ENCODE peak calls at places on chromosomes 3 and 15, in five cellular contexts. O is effector CD4-positive, alpha-beta T cell; M is SJSA1; X is globus pallidus; D is testis. I is an unnamed sample.

GRCh38 chr15:84871428-84871985 is 13.0 kb upstream of the SLC28A1 start:
- DNase-seq in O (no peak), M (no peak), X (no peak), D (no peak), I (no peak)

GRCh38 chr15:96720251-96720650 is 389.8 kb downstream of the NR2F2 start:
- DNase-seq in O (no peak), M (no peak), X (no peak), D (no peak), I (no peak)

GRCh38 chr3:46929324-46929723 is 47.2 kb downstream of the CCDC12 start:
- DNase-seq in O (no peak), M (no peak), X (no peak), D (no peak), I (peak)

GRCh38 chr3:133418361-133418760 is 18.5 kb downstream of the BFSP2 start:
- DNase-seq in O (no peak), M (no peak), X (no peak), D (no peak), I (no peak)

GRCh38 chr3:170359178-170359704 is 1.7 kb downstream of the SKIL start:
- DNase-seq in O (no peak), M (no peak), X (no peak), D (no peak), I (no peak)

GRCh38 chr3:71380096-71380495 is 203.4 kb downstream of the FOXP1 start:
- DNase-seq in O (no peak), M (no peak), X (no peak), D (no peak), I (no peak)

GRCh38 chr3:110900583-110900982 is 171.0 kb upstream of the NECTIN3 start:
- DNase-seq in O (no peak), M (no peak), X (no peak), D (no peak), I (no peak)

GRCh38 chr3:141050913-141051632 is at the start of gene SPSB4:
- DNase-seq in O (no peak), M (peak), X (no peak), D (peak), I (no peak)

GRCh38 chr15:51814616-51815015 is 14.8 kb upstream of the TMOD3 start:
- DNase-seq in O (no peak), M (no peak), X (no peak), D (no peak), I (no peak)

GRCh38 chr3:194176274-194176991 is 40.5 kb downstream of the HES1 start:
- DNase-seq in O (no peak), M (peak), X (no peak), D (no peak), I (no peak)

GRCh38 chr3:169772530-169772950 is 656 bp upstream of the MYNN start:
- DNase-seq in O (no peak), M (peak), X (peak), D (peak), I (no peak)

GRCh38 chr3:192063570-192063969 is 602.6 kb downstream of the PYDC2 start:
- DNase-seq in O (no peak), M (no peak), X (no peak), D (peak), I (no peak)

GRCh38 chr15:39497759-39498565 is 82.9 kb upstream of the THBS1 start:
- DNase-seq in O (no peak), M (no peak), X (no peak), D (no peak), I (no peak)

GRCh38 chr3:19940643-19941042 is 6.3 kb upstream of the RAB5A start:
- DNase-seq in O (no peak), M (no peak), X (no peak), D (no peak), I (no peak)

GRCh38 chr3:31345581-31345980 is 187.1 kb upstream of the STT3B start:
- DNase-seq in O (no peak), M (no peak), X (no peak), D (no peak), I (no peak)

GRCh38 chr3:142022381-142022780 is 127.0 kb downstream of the TFDP2 start:
- DNase-seq in O (no peak), M (no peak), X (no peak), D (no peak), I (no peak)

GRCh38 chr3:48548731-48549705 is 7.6 kb downstream of the PFKFB4 start:
- DNase-seq in O (peak), M (peak), X (peak), D (peak), I (peak)

GRCh38 chr3:44000586-44000985 is 241.1 kb upstream of the TOPAZ1 start:
- DNase-seq in O (no peak), M (no peak), X (no peak), D (no peak), I (no peak)

GRCh38 chr3:126124896-126125295 is 41.0 kb upstream of the SLC41A3 start:
- DNase-seq in O (no peak), M (peak), X (no peak), D (no peak), I (peak)

GRCh38 chr15:63510548-63510940 is 6.2 kb downstream of the USP3 start:
- DNase-seq in O (no peak), M (no peak), X (no peak), D (no peak), I (no peak)

GRCh38 chr15:75025102-75025501 is 1.7 kb downstream of the PPCDC start:
- DNase-seq in O (no peak), M (no peak), X (peak), D (no peak), I (no peak)

GRCh38 chr3:141114816-141115458 is 63.8 kb downstream of the SPSB4 start:
- DNase-seq in O (no peak), M (no peak), X (no peak), D (peak), I (no peak)

GRCh38 chr15:52288051-52288942 is 7.3 kb downstream of the MYO5C start:
- DNase-seq in O (no peak), M (peak), X (no peak), D (peak), I (no peak)

GRCh38 chr3:71402872-71403271 is 180.7 kb downstream of the FOXP1 start:
- DNase-seq in O (no peak), M (no peak), X (no peak), D (no peak), I (no peak)

GRCh38 chr3:184678317-184679055 is 33.4 kb downstream of the MAGEF1 start:
- DNase-seq in O (no peak), M (no peak), X (no peak), D (no peak), I (no peak)

GRCh38 chr3:194577985-194578905 is 55.0 kb downstream of the TMEM44 start:
- DNase-seq in O (no peak), M (peak), X (no peak), D (no peak), I (peak)

GRCh38 chr3:142586803-142587406 is 8.4 kb upstream of the ATR start:
- DNase-seq in O (peak), M (peak), X (peak), D (peak), I (peak)

GRCh38 chr3:21356402-21356801 is 394.6 kb downstream of the ZNF385D start:
- DNase-seq in O (no peak), M (no peak), X (no peak), D (no peak), I (no peak)

GRCh38 chr3:122598556-122598955 is 21.1 kb downstream of the PARP15 start:
- DNase-seq in O (no peak), M (no peak), X (no peak), D (no peak), I (no peak)

GRCh38 chr15:71044006-71044405 is 71.3 kb upstream of the THSD4 start:
- DNase-seq in O (no peak), M (no peak), X (no peak), D (no peak), I (no peak)

GRCh38 chr3:156761007-156761406 is 65.1 kb upstream of the LEKR1 start:
- DNase-seq in O (no peak), M (no peak), X (no peak), D (no peak), I (no peak)

GRCh38 chr3:31196881-31197364 is 302.5 kb upstream of the GADL1 start:
- DNase-seq in O (no peak), M (peak), X (no peak), D (peak), I (no peak)

GRCh38 chr15:51251591-51251990 is 86.8 kb downstream of the CYP19A1 start:
- DNase-seq in O (no peak), M (no peak), X (no peak), D (no peak), I (no peak)

GRCh38 chr15:79192462-79193036 is 90.0 kb upstream of the ANKRD34C start:
- DNase-seq in O (no peak), M (no peak), X (no peak), D (no peak), I (no peak)

GRCh38 chr15:68781766-68782588 is 38.7 kb downstream of the ANP32A start:
- DNase-seq in O (no peak), M (no peak), X (no peak), D (peak), I (no peak)

I was measured in adrenal gland.